ENCODE peak calls at places on chromosomes 6 and 20, in six cellular contexts. Z, W, A, I, F and H are unnamed samples.
A peak's percentile ranks its signal among the peaks of the same experiment; 100 is the strongest.

GRCh38 chr6:36493859-36494258 is 51.1 kb downstream of the KCTD20 start:
- DNase-seq in F (no peak), W (no peak), I (no peak), A (no peak), Z (no peak), H (no peak)

GRCh38 chr6:144528605-144529425 is 243.7 kb downstream of the UTRN start:
- DNase-seq in W (no peak), Z (no peak), A (no peak), F (no peak), I (no peak), H (no peak)

GRCh38 chr20:50710492-50711063 is 19.2 kb upstream of the RIPOR3 start:
- DNase-seq in W (no peak), F (no peak), A (no peak), I (no peak), Z (no peak), H (no peak)

GRCh38 chr20:57892471-57892870 is 182.7 kb upstream of the PMEPA1 start:
- DNase-seq in W (no peak), A (no peak), Z (no peak), I (no peak), F (no peak), H (no peak)

GRCh38 chr6:119742188-119742803 is 392.7 kb upstream of the MAN1A1 start:
- DNase-seq in I (peak; percentile 85), A (peak; percentile 84), Z (peak; percentile 77), F (peak; percentile 53), W (peak; percentile 21), H (peak; percentile 70)

GRCh38 chr20:62466071-62466760 is 9.6 kb downstream of the GATA5 start:
- DNase-seq in W (no peak), I (no peak), Z (no peak), F (no peak), A (no peak), H (no peak)

GRCh38 chr20:1321654-1321939 is 7.3 kb downstream of the SDCBP2 start:
- DNase-seq in F (no peak), W (no peak), I (no peak), A (no peak), Z (no peak), H (no peak)

GRCh38 chr20:45343445-45343866 is 4.8 kb downstream of the SDC4 start:
- DNase-seq in W (no peak), I (no peak), Z (peak; percentile 78), F (no peak), A (no peak), H (no peak)

GRCh38 chr6:138443979-138444378 is 40.0 kb downstream of the HEBP2 start:
- DNase-seq in W (no peak), Z (no peak), A (no peak), I (no peak), F (no peak), H (no peak)

GRCh38 chr20:1326031-1326930 is 2.7 kb downstream of the SDCBP2 start:
- DNase-seq in I (peak; percentile 49), W (peak; percentile 69), Z (peak; percentile 4), A (no peak), F (no peak), H (no peak)

GRCh38 chr6:166866839-166867637 is 89.3 kb downstream of the RNASET2 start:
- DNase-seq in W (no peak), F (no peak), A (no peak), I (no peak), Z (no peak), H (no peak)

GRCh38 chr6:47567586-47567985 is 90.0 kb downstream of the CD2AP start:
- DNase-seq in I (no peak), Z (no peak), W (no peak), A (no peak), F (no peak), H (no peak)
- TF ChIP-seq CTCF in I (no peak), Z (no peak), W (no peak), A (no peak), F (no peak), H (no peak)

GRCh38 chr20:5504061-5504739 is 187.4 kb upstream of the PROKR2 start:
- DNase-seq in I (peak; percentile 77), Z (peak; percentile 63), A (peak; percentile 68), F (no peak), W (peak; percentile 18), H (peak; percentile 86)
- TF ChIP-seq POLR2A in I (no peak), Z (no peak), A (peak; percentile 11), F (no peak), W (no peak), H (no peak)

DNA sequence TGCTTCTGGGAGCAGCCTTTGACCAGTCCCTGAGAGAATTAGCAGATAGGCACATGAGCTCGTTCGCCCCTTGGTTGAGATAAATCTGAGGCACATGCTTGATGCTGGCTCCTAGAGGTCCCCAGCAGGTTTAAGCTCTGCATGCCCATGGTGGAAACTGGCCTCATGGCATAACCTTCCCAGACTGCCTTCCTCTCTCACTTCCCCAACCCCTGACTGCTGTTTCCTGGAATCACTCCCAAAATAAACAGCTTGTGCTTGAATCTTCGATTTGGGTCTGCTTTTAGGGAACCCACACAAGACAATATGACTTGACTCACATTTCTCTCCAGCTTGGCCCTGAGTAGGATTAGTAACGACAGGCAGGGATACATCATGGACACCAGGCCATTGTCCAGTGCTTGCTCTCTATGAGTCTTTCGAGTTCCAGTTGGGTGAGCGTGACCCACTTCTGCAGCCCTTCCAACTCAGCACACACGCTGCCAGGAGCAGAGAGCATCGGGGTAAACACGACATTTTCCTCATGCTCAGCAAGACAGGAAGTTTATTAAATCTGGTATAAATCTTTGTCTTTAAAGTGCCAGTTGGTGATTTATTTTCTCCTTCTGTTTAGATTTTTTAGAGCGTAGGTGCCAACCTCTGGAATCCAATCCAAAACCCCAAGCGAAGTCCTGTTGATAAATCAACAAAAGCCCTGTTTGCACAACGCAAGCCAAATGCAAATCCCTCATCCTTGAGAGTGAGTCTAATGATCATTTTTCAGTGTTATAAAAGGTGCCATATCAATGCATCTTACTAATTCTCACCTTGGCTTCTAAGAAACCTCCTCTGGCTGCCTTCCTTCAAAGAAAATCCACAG is 135.0 kb downstream of the FOXA2 start:
- DNase-seq in F (no peak), A (no peak), I (no peak), Z (no peak), W (no peak), H (no peak)
- TF ChIP-seq CTCF in F (no peak), A (no peak), I (no peak), Z (no peak), W (no peak), H (no peak)

DNA sequence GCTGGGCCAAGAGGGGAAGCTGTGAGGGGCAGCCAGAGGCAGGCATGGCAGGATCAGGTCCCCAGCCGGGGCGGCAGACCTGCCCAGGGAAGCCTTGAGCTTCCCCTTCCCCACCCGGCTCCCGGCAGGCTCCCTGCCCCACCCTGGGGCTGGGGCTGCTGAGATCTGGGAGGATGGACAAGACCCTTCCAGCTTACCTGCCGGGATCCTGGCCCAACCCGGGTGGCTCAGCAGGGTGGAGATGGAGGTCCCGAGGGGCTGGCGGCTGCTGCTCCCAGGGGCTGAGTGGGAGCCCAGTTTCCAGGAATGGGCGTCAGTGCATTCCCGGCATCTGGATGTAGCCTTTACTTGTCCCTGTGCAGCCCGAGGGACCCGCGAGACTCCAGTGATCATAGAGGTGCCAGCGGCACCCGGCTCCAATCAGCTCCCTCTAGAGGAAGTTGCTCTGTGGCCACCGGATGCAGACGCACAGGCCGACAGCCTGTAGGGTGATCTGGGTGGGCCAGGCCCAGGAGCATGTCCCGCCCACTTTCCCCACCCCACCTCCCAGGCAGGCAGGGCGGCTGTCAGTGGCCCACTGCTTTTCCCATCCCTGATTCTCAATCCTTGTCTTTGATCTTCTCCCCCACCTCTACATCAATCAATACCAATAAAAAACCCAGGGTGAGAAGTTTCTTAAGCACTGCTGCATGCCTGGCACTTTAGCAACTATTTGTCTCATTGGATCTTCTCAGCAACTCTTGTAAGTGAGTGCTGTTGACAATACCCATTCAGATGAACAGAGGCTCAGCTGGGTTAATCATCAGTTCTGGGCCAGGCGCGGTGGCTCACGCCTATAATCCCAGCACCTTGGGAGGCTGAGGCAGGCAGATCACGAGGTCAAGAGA is at the start of gene BAK1:
- DNase-seq in F (peak; percentile 83), I (peak; percentile 95), W (peak; percentile 91), A (peak; percentile 97), Z (peak; percentile 82), H (peak; percentile 93)
- TF ChIP-seq POLR2A in F (peak; percentile 54), I (peak; percentile 45), W (peak; percentile 47), A (peak; percentile 95), Z (peak; percentile 52), H (peak; percentile 82)

DNA sequence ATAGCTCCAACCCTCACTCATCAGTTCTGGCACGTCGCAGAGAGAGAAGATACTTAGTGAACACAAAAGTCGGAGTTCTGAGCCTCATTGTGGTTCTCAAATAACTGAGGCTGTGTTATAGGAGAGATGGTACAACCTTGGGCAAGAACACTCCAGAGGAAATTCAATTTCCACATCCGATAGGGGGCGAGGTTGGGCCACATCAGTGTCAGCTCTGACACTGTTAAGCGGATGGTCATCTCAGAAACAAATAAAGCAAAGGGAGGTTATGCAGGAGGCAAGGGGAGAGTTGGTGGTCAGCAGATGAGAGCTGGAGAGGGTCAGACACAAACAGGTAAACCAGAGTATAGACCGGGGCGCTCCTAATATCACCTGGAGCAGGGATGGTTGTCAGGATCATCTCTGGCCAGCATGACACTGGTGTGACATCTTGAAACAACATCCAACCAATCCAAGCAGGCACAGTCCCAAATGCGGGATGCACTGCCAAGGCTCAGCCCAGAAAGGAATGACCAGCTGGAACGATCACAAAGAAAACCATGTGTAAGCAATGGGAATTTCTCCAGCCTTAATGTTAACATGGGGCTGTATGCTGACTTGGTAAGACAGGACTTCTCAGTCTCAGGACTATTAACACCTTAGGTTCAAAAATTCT is 331.8 kb downstream of the HACE1 start:
- DNase-seq in I (peak; percentile 15), A (no peak), W (no peak), F (no peak), Z (peak; percentile 44), H (no peak)
- TF ChIP-seq CTCF in I (no peak), A (no peak), W (no peak), F (peak; percentile 21), Z (peak; percentile 39), H (no peak)

GRCh38 chr6:35470663-35471120 is 2.5 kb downstream of the RPL10A start:
- DNase-seq in F (no peak), I (no peak), W (no peak), Z (no peak), A (no peak), H (no peak)
- TF ChIP-seq POLR2A in F (no peak), I (no peak), W (no peak), Z (no peak), A (no peak), H (no peak)

GRCh38 chr20:23080521-23080920 is 5.6 kb downstream of the CD93 start:
- DNase-seq in F (no peak), A (no peak), I (no peak), W (peak; percentile 14), Z (no peak), H (no peak)

GRCh38 chr20:23077277-23077676 is 8.8 kb downstream of the CD93 start:
- DNase-seq in Z (no peak), A (no peak), W (no peak), F (no peak), I (no peak), H (no peak)

GRCh38 chr20:23078351-23078993 is 7.7 kb downstream of the CD93 start:
- DNase-seq in A (no peak), W (no peak), Z (no peak), F (no peak), I (no peak), H (no peak)

GRCh38 chr20:23079926-23080325 is 6.2 kb downstream of the CD93 start:
- DNase-seq in W (no peak), F (no peak), Z (no peak), I (no peak), A (no peak), H (no peak)

GRCh38 chr20:23078994-23079364 is 7.1 kb downstream of the CD93 start:
- DNase-seq in I (no peak), W (peak; percentile 1), Z (no peak), F (no peak), A (no peak), H (no peak)
- TF ChIP-seq CTCF in I (no peak), W (no peak), Z (peak; percentile 8), F (peak; percentile 31), A (no peak), H (no peak)